ENCODE peak calls at places on chromosome 9, in five cellular contexts. F is astrocyte, G is bronchial epithelial cell, N is epithelial cell of proximal tubule, M is K562. B is an unnamed sample.

GRCh38 chr9:92160786-92161185 is 45.6 kb upstream of the SPTLC1 start:
- DNase-seq in N (no peak), F (no peak), M (no peak), G (no peak), B (no peak)

GRCh38 chr9:87387351-87388055 is 110.2 kb upstream of the DAPK1 start:
- DNase-seq in G (peak; percentile 45), M (no peak), F (peak; percentile 36), N (peak; percentile 64), B (no peak)

GRCh38 chr9:80875947-80876346 is 813.4 kb downstream of the TLE1 start:
- DNase-seq in M (no peak), G (peak; percentile 44), F (peak; percentile 43), N (no peak), B (no peak)

GRCh38 chr9:97598461-97599288 is 34.5 kb downstream of the TSTD2 start:
- DNase-seq in M (peak; percentile 61), G (peak; percentile 73), F (peak; percentile 58), N (peak; percentile 25), B (peak; percentile 80)

GRCh38 chr9:92877531-92878430 is at the start of gene ZNF484:
- DNase-seq in G (peak; percentile 97), F (peak; percentile 91), M (peak; percentile 94), N (peak; percentile 80), B (peak; percentile 88)

GRCh38 chr9:133826289-133827085 is 88.3 kb upstream of the SARDH start:
- DNase-seq in G (no peak), M (no peak), F (no peak), N (no peak), B (no peak)

GRCh38 chr9:132592451-132592850 is 10.0 kb downstream of the BARHL1 start:
- DNase-seq in G (no peak), M (no peak), F (no peak), N (no peak), B (no peak)

GRCh38 chr9:99356512-99356971 is 134.5 kb downstream of the SEC61B start:
- DNase-seq in G (no peak), M (no peak), N (no peak), F (no peak), B (no peak)

GRCh38 chr9:131951905-131952304 is 127.8 kb downstream of the MED27 start:
- DNase-seq in N (no peak), M (no peak), G (no peak), F (peak; percentile 6), B (no peak)

GRCh38 chr9:133248722-133249295 is 26.2 kb downstream of the ABO start:
- DNase-seq in F (no peak), N (no peak), G (no peak), M (no peak), B (no peak)

GRCh38 chr9:90835206-90835605 is 33.6 kb downstream of the SYK start:
- DNase-seq in G (no peak), F (no peak), N (no peak), M (no peak), B (no peak)

GRCh38 chr9:85858351-85858750 is 82.6 kb upstream of the NAA35 start:
- DNase-seq in M (no peak), F (no peak), N (no peak), G (no peak), B (no peak)

GRCh38 chr9:133495327-133496293 is 16.7 kb upstream of the SLC2A6 start:
- DNase-seq in N (no peak), F (no peak), M (no peak), G (no peak), B (no peak)

DNA sequence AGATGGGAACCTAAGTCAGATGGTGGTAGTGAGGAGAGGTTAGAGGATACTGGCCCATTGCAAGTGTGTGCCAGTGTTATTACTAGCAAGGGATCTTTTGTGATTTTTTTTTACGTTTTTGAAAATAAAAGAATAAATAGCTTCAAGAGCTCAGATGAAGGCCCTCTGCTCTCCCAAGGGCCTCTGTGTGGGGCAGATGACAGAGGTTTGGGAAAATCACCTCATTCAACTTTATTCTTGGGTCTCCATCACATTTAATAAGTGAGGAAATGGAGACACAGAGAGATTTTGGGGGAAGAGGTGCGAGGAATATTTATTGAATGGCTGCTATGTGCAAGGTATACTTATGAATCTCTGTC is 10.1 kb upstream of the TRAF1 start:
- DNase-seq in M (no peak), N (no peak), G (no peak), F (no peak), B (no peak)
- TF ChIP-seq CTCF in M (no peak), N (no peak), G (no peak), F (no peak), B (no peak)

GRCh38 chr9:17744786-17745185 is 165.9 kb downstream of the SH3GL2 start:
- DNase-seq in F (no peak), M (no peak), G (no peak), N (no peak), B (no peak)

GRCh38 chr9:17739022-17739421 is 160.2 kb downstream of the SH3GL2 start:
- DNase-seq in G (no peak), M (no peak), F (no peak), N (no peak), B (no peak)

DNA sequence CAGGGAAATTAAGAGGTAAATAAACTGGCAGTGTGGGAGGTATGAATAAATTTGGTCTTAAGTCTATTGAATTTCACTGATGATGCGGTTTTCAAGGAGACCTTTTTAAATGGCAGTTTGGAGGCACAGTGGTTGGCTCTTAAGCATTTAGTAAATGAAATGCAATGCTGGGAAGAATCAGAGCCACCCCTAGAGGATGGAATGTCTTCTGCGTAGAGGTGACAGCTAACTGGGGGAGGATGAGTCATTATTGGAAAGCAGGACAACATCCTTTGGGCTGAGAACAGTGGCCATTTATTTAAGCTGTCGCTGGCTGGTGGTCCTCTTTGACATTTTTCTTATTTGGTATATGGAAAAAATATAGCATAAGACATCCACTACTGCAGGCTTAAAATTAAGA is 163.2 kb downstream of the SH3GL2 start:
- DNase-seq in G (no peak), M (no peak), N (no peak), F (no peak), B (no peak)
- TF ChIP-seq CTCF in G (no peak), M (no peak), N (peak; percentile 42), F (peak; percentile 11), B (no peak)

GRCh38 chr9:84343111-84343521 is 2.6 kb upstream of the SLC28A3 start:
- DNase-seq in N (no peak), M (peak; percentile 35), G (peak; percentile 16), F (peak; percentile 78), B (no peak)
- TF ChIP-seq CTCF in N (no peak), M (no peak), G (no peak), F (no peak), B (no peak)

DNA sequence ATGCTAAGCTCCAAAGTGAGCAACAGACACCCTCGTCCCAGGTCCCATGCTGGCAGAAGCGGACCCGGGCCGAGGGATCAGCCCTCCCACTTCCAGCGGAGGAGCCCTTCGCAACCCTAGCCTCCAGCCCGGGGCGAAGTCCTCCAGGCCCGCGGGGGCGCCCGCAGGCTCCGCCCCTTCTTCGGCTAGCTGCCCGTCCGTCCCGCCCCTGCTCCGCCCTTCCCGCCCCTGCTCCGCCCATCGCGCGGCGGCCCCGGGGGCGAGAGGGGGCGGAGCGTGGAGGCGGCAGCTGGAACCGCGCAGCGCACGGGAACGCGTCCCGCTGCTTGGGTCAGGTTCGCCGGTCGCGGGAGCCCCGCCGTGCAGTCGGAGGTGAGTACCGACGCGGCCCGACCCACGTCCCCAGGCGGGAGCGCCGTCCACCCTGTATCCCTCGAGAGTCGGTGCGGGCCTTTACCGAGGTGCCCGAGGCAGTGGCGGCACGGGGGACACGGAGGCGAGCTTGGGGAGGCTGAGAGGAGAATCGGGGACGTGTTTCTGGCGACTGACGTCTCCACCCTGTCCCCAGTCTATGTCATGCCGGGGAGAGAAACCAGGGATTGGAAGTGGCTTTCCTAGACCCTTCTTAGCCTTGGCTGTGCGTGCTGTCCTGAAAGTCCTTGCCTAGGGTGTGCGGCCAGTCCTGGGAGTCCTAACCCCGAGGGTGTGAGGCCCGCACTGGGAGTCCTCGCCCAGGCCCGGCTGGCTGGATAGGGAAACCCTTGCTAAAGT is at the start of gene ACO1:
- DNase-seq in G (peak; percentile 46), N (no peak), M (peak; percentile 95), F (peak; percentile 65), B (peak; percentile 96)
- TF ChIP-seq CTCF in G (no peak), N (no peak), M (peak; percentile 23), F (no peak), B (no peak)

GRCh38 chr9:124645274-124645673 is 125.8 kb downstream of the NR6A1 start:
- DNase-seq in G (no peak), N (no peak), F (no peak), M (no peak), B (no peak)

GRCh38 chr9:124635285-124635684 is 128.1 kb upstream of the NR5A1 start:
- DNase-seq in M (no peak), N (no peak), G (no peak), F (no peak), B (no peak)

GRCh38 chr9:124639637-124640036 is 131.5 kb downstream of the NR6A1 start:
- DNase-seq in N (no peak), F (no peak), G (no peak), M (no peak), B (no peak)
- TF ChIP-seq CTCF in N (no peak), F (no peak), G (no peak), M (no peak), B (no peak)

GRCh38 chr9:114619205-114619758 is 8.2 kb downstream of the TMEM268 start:
- DNase-seq in N (peak; percentile 31), M (no peak), G (peak; percentile 55), F (no peak), B (peak; percentile 50)
- TF ChIP-seq CTCF in N (no peak), M (no peak), G (no peak), F (no peak), B (no peak)

GRCh38 chr9:127566351-127567001 is 45.6 kb upstream of the STXBP1 start:
- DNase-seq in F (no peak), N (no peak), M (no peak), G (peak; percentile 57), B (no peak)

GRCh38 chr9:127567898-127568617 is 44.0 kb upstream of the STXBP1 start:
- DNase-seq in G (no peak), N (no peak), F (no peak), M (peak; percentile 53), B (no peak)

GRCh38 chr9:127568618-127568970 is 43.5 kb upstream of the STXBP1 start:
- DNase-seq in N (no peak), M (no peak), F (no peak), G (no peak), B (no peak)

GRCh38 chr9:127568971-127569818 is 42.9 kb upstream of the STXBP1 start:
- DNase-seq in G (peak; percentile 59), N (no peak), M (peak; percentile 99), F (no peak), B (peak; percentile 98)

GRCh38 chr9:127567119-127567897 is 44.8 kb upstream of the STXBP1 start:
- DNase-seq in F (no peak), M (peak; percentile 67), N (no peak), G (no peak), B (no peak)
- TF ChIP-seq CTCF in F (no peak), M (no peak), N (no peak), G (no peak), B (no peak)

GRCh38 chr9:113541019-113541900 is 77.7 kb downstream of the RGS3 start:
- DNase-seq in G (peak; percentile 44), N (no peak), M (peak; percentile 90), F (peak; percentile 45), B (no peak)
- TF ChIP-seq CTCF in G (no peak), N (no peak), M (no peak), F (no peak), B (no peak)